ENCODE peak calls at places on chromosomes 11 and 22, in nine cellular contexts. One of them, this sample, is unnamed.
A peak's percentile ranks its signal among the peaks of the same experiment; 100 is the strongest.

GRCh38 chr11:119056397-119056999 is 507 bp downstream of the HYOU1 start:
- DNase-seq in Peyer's patch: peak; percentile 74
- DNase-seq in activated T-cell treated with anti-CD3 and anti-CD28 coated beads, Interleukin-2, amount 50 U/mL, for 72 hours: peak; percentile 44
- DNase-seq in HCT116: no peak
- DNase-seq in cardiac fibroblast: peak; percentile 5
- DNase-seq in activated CD4-positive, alpha-beta T cell treated with anti-CD3 and anti-CD28 coated beads for 1 hour: peak; percentile 24
- DNase-seq in naive thymus-derived CD4-positive, alpha-beta T cell: peak; percentile 27
- DNase-seq in activated CD4-positive, CD25-positive, alpha-beta regulatory T cell: no peak
- DNase-seq in ELF-1: peak; percentile 47
- DNase-seq in this sample: no peak

GRCh38 chr11:36150986-36151385 is 138.2 kb downstream of the COMMD9 start:
- DNase-seq in naive thymus-derived CD4-positive, alpha-beta T cell: no peak
- DNase-seq in cardiac fibroblast: peak; percentile 47
- DNase-seq in ELF-1: no peak
- DNase-seq in activated CD4-positive, CD25-positive, alpha-beta regulatory T cell: no peak
- DNase-seq in activated CD4-positive, alpha-beta T cell treated with anti-CD3 and anti-CD28 coated beads for 1 hour: no peak
- DNase-seq in Peyer's patch: no peak
- DNase-seq in HCT116: no peak
- DNase-seq in activated T-cell treated with anti-CD3 and anti-CD28 coated beads, Interleukin-2, amount 50 U/mL, for 72 hours: no peak
- DNase-seq in this sample: no peak

GRCh38 chr22:17237031-17237668 is 17.9 kb upstream of the ADA2 start:
- DNase-seq in naive thymus-derived CD4-positive, alpha-beta T cell: peak; percentile 31
- DNase-seq in cardiac fibroblast: no peak
- DNase-seq in activated T-cell treated with anti-CD3 and anti-CD28 coated beads, Interleukin-2, amount 50 U/mL, for 72 hours: peak; percentile 20
- DNase-seq in HCT116: no peak
- DNase-seq in activated CD4-positive, alpha-beta T cell treated with anti-CD3 and anti-CD28 coated beads for 1 hour: no peak
- DNase-seq in Peyer's patch: no peak
- DNase-seq in ELF-1: no peak
- DNase-seq in activated CD4-positive, CD25-positive, alpha-beta regulatory T cell: no peak
- DNase-seq in this sample: no peak

GRCh38 chr11:72471005-72471898 is 36.9 kb upstream of the CLPB start:
- DNase-seq in HCT116: peak; percentile 61
- DNase-seq in cardiac fibroblast: peak; percentile 80
- DNase-seq in activated CD4-positive, CD25-positive, alpha-beta regulatory T cell: peak; percentile 23
- DNase-seq in ELF-1: peak; percentile 86
- DNase-seq in activated CD4-positive, alpha-beta T cell treated with anti-CD3 and anti-CD28 coated beads for 1 hour: peak; percentile 28
- DNase-seq in Peyer's patch: peak; percentile 81
- DNase-seq in activated T-cell treated with anti-CD3 and anti-CD28 coated beads, Interleukin-2, amount 50 U/mL, for 72 hours: peak; percentile 63
- DNase-seq in naive thymus-derived CD4-positive, alpha-beta T cell: peak; percentile 63
- DNase-seq in this sample: peak; percentile 78

GRCh38 chr22:37690901-37691504 is 4.9 kb downstream of the NOL12 start:
- DNase-seq in naive thymus-derived CD4-positive, alpha-beta T cell: no peak
- DNase-seq in Peyer's patch: no peak
- DNase-seq in HCT116: no peak
- DNase-seq in ELF-1: no peak
- DNase-seq in activated T-cell treated with anti-CD3 and anti-CD28 coated beads, Interleukin-2, amount 50 U/mL, for 72 hours: no peak
- DNase-seq in activated CD4-positive, alpha-beta T cell treated with anti-CD3 and anti-CD28 coated beads for 1 hour: no peak
- DNase-seq in cardiac fibroblast: no peak
- DNase-seq in activated CD4-positive, CD25-positive, alpha-beta regulatory T cell: no peak
- DNase-seq in this sample: no peak

GRCh38 chr11:27660171-27660570 is 40.1 kb downstream of the BDNF start:
- DNase-seq in activated CD4-positive, alpha-beta T cell treated with anti-CD3 and anti-CD28 coated beads for 1 hour: no peak
- DNase-seq in naive thymus-derived CD4-positive, alpha-beta T cell: no peak
- DNase-seq in ELF-1: no peak
- DNase-seq in activated T-cell treated with anti-CD3 and anti-CD28 coated beads, Interleukin-2, amount 50 U/mL, for 72 hours: no peak
- DNase-seq in HCT116: no peak
- DNase-seq in Peyer's patch: no peak
- DNase-seq in cardiac fibroblast: no peak
- DNase-seq in activated CD4-positive, CD25-positive, alpha-beta regulatory T cell: no peak
- DNase-seq in this sample: no peak

GRCh38 chr11:26992031-26992541 is 1.8 kb upstream of the FIBIN start:
- DNase-seq in ELF-1: no peak
- DNase-seq in cardiac fibroblast: peak; percentile 93
- DNase-seq in activated T-cell treated with anti-CD3 and anti-CD28 coated beads, Interleukin-2, amount 50 U/mL, for 72 hours: no peak
- DNase-seq in activated CD4-positive, CD25-positive, alpha-beta regulatory T cell: no peak
- DNase-seq in naive thymus-derived CD4-positive, alpha-beta T cell: no peak
- DNase-seq in activated CD4-positive, alpha-beta T cell treated with anti-CD3 and anti-CD28 coated beads for 1 hour: no peak
- DNase-seq in HCT116: no peak
- DNase-seq in Peyer's patch: no peak
- DNase-seq in this sample: no peak

GRCh38 chr11:77124041-77124440 is 4.0 kb upstream of the MYO7A start:
- DNase-seq in Peyer's patch: no peak
- DNase-seq in HCT116: no peak
- DNase-seq in activated T-cell treated with anti-CD3 and anti-CD28 coated beads, Interleukin-2, amount 50 U/mL, for 72 hours: no peak
- DNase-seq in naive thymus-derived CD4-positive, alpha-beta T cell: no peak
- DNase-seq in cardiac fibroblast: no peak
- DNase-seq in activated CD4-positive, alpha-beta T cell treated with anti-CD3 and anti-CD28 coated beads for 1 hour: no peak
- DNase-seq in activated CD4-positive, CD25-positive, alpha-beta regulatory T cell: no peak
- DNase-seq in ELF-1: no peak
- DNase-seq in this sample: no peak

GRCh38 chr11:57155838-57156583 is 25.7 kb upstream of the LRRC55 start:
- DNase-seq in activated CD4-positive, alpha-beta T cell treated with anti-CD3 and anti-CD28 coated beads for 1 hour: no peak
- DNase-seq in cardiac fibroblast: no peak
- DNase-seq in HCT116: no peak
- DNase-seq in naive thymus-derived CD4-positive, alpha-beta T cell: no peak
- DNase-seq in Peyer's patch: no peak
- DNase-seq in ELF-1: peak; percentile 95
- DNase-seq in activated CD4-positive, CD25-positive, alpha-beta regulatory T cell: no peak
- DNase-seq in activated T-cell treated with anti-CD3 and anti-CD28 coated beads, Interleukin-2, amount 50 U/mL, for 72 hours: no peak
- DNase-seq in this sample: no peak

GRCh38 chr11:73204711-73205121 is 13.4 kb upstream of the P2RY2 start:
- DNase-seq in activated CD4-positive, CD25-positive, alpha-beta regulatory T cell: no peak
- DNase-seq in Peyer's patch: peak; percentile 58
- DNase-seq in naive thymus-derived CD4-positive, alpha-beta T cell: no peak
- DNase-seq in cardiac fibroblast: no peak
- DNase-seq in activated T-cell treated with anti-CD3 and anti-CD28 coated beads, Interleukin-2, amount 50 U/mL, for 72 hours: no peak
- DNase-seq in HCT116: no peak
- DNase-seq in ELF-1: no peak
- DNase-seq in activated CD4-positive, alpha-beta T cell treated with anti-CD3 and anti-CD28 coated beads for 1 hour: no peak
- DNase-seq in this sample: peak; percentile 87

GRCh38 chr11:63906585-63906984 is 10.4 kb downstream of the RCOR2 start:
- DNase-seq in activated CD4-positive, alpha-beta T cell treated with anti-CD3 and anti-CD28 coated beads for 1 hour: peak; percentile 34
- DNase-seq in activated CD4-positive, CD25-positive, alpha-beta regulatory T cell: peak; percentile 41
- DNase-seq in activated T-cell treated with anti-CD3 and anti-CD28 coated beads, Interleukin-2, amount 50 U/mL, for 72 hours: peak; percentile 52
- DNase-seq in naive thymus-derived CD4-positive, alpha-beta T cell: peak; percentile 40
- DNase-seq in cardiac fibroblast: peak; percentile 39
- DNase-seq in Peyer's patch: no peak
- DNase-seq in HCT116: no peak
- DNase-seq in ELF-1: no peak
- DNase-seq in this sample: no peak